ENCODE peak calls at places on chromosomes 12 and 14, in five cellular contexts. Q is psoas muscle; W is stimulated activated CD4-positive, alpha-beta T cell treated with anti-CD3 and anti-CD28 coated beads, Interleukin-2, amount 100 ng/mL, for 4 hours; R is T-cell; B is NCI-H345. G is an unnamed sample.

GRCh38 chr12:77031745-77032144 is 33.6 kb downstream of the E2F7 start:
- DNase-seq in Q (no peak), W (no peak), R (no peak), B (no peak), G (no peak)

GRCh38 chr12:15741082-15741481 is 48.1 kb downstream of the EPS8 start:
- DNase-seq in Q (no peak), W (no peak), R (no peak), B (no peak), G (no peak)

GRCh38 chr12:110726018-110726417 is 16.7 kb downstream of the PPP1CC start:
- DNase-seq in Q (no peak), W (no peak), R (no peak), B (no peak), G (no peak)

GRCh38 chr12:81080431-81080983 is 2.6 kb downstream of the ACSS3 start:
- DNase-seq in Q (no peak), W (no peak), R (no peak), B (no peak), G (no peak)

GRCh38 chr14:103847954-103848719 is 762 bp upstream of the PPP1R13B start:
- DNase-seq in Q (peak; percentile 65), W (no peak), R (no peak), B (peak; percentile 51), G (no peak)

GRCh38 chr14:82112210-82112839 is 578.7 kb upstream of the SEL1L start:
- DNase-seq in Q (no peak), W (no peak), R (no peak), B (no peak), G (no peak)

GRCh38 chr12:49893753-49894752 is 9.6 kb downstream of the FAIM2 start:
- DNase-seq in Q (peak; percentile 15), W (no peak), R (no peak), B (no peak), G (no peak)

GRCh38 chr14:79641371-79641770 is 569.9 kb downstream of the DIO2 start:
- DNase-seq in Q (no peak), W (no peak), R (no peak), B (no peak), G (no peak)

GRCh38 chr12:66885115-66885875 is 206.4 kb upstream of the GRIP1 start:
- DNase-seq in Q (no peak), W (no peak), R (no peak), B (no peak), G (no peak)

GRCh38 chr12:47867496-47867941 is 37.3 kb downstream of the VDR start:
- DNase-seq in Q (no peak), W (no peak), R (no peak), B (no peak), G (no peak)

GRCh38 chr12:68536885-68537284 is 73.8 kb upstream of the RAP1B start:
- DNase-seq in Q (no peak), W (no peak), R (no peak), B (no peak), G (no peak)

G was measured in activated T-helper 2 cell treated with anti-CD3 and anti-CD28 coated beads, Interferon-gamma antibody, Interleukin-2, Interleukin-4, amounts not matched to agents 10 μg/mL and 5 μg/mL and 100 μg/mL, durations not matched to agents 14 hours and 24 hours and 36 hours.